ENCODE peak calls at places on chromosome 14, in seven cellular contexts. T is mucosa of descending colon; J is left ventricle myocardium inferior; Q is pancreas; A is left lung; D is CD4-positive, alpha-beta memory T cell; G is effector memory CD4-positive, alpha-beta T cell. R is an unnamed sample.

GRCh38 chr14:29757711-29758233 is 169.9 kb downstream of the PRKD1 start:
- DNase-seq in Q (no peak), G (no peak), A (no peak), D (no peak), T (no peak), J (no peak), R (no peak)

GRCh38 chr14:29926701-29927595 is 699 bp downstream of the PRKD1 start:
- DNase-seq in T (peak; percentile 65), G (no peak), A (peak; percentile 85), D (no peak), Q (peak; percentile 72), J (peak; percentile 49), R (peak; percentile 56)

GRCh38 chr14:74302160-74302628 is 540 bp downstream of the ABCD4 start:
- DNase-seq in J (no peak), G (no peak), D (peak; percentile 62), Q (no peak), T (no peak), A (no peak), R (no peak)

GRCh38 chr14:79074501-79074900 is 904.3 kb downstream of the NRXN3 start:
- DNase-seq in T (no peak), J (no peak), Q (no peak), D (no peak), A (no peak), G (no peak), R (no peak)

GRCh38 chr14:75399819-75400678 is 27.8 kb upstream of the JDP2 start:
- DNase-seq in T (peak; percentile 94), J (peak; percentile 90), Q (peak; percentile 99), D (no peak), G (no peak), A (peak; percentile 91), R (peak; percentile 73)

GRCh38 chr14:92539419-92539818 is 25.8 kb downstream of the RIN3 start:
- DNase-seq in Q (no peak), A (no peak), D (no peak), T (peak; percentile 44), J (no peak), G (no peak), R (no peak)

GRCh38 chr14:55271572-55272414 is 572 bp downstream of the FBXO34 start:
- DNase-seq in A (peak; percentile 89), Q (peak; percentile 68), G (peak; percentile 39), J (peak; percentile 56), T (peak; percentile 87), D (peak; percentile 55), R (peak; percentile 64)

GRCh38 chr14:51564986-51565604 is 86.6 kb upstream of the FRMD6 start:
- DNase-seq in J (no peak), D (no peak), T (no peak), G (no peak), Q (no peak), A (no peak), R (no peak)

GRCh38 chr14:79411403-79412174 is 799.7 kb downstream of the DIO2 start:
- DNase-seq in J (no peak), T (no peak), D (no peak), A (no peak), Q (no peak), G (no peak), R (no peak)

GRCh38 chr14:21537088-21537424 is 10.9 kb upstream of the SALL2 start:
- DNase-seq in J (no peak), G (no peak), D (no peak), A (no peak), T (no peak), Q (no peak), R (no peak)

GRCh38 chr14:101001311-101002069 is 98.0 kb upstream of the RTL1 start:
- DNase-seq in Q (no peak), J (no peak), G (no peak), A (no peak), D (no peak), T (no peak), R (no peak)

GRCh38 chr14:95281560-95282176 is 38.0 kb downstream of the CLMN start:
- DNase-seq in Q (no peak), G (no peak), J (no peak), T (no peak), D (no peak), A (no peak), R (no peak)

GRCh38 chr14:49950275-49951250 is 57.7 kb downstream of the ARF6 start:
- DNase-seq in G (no peak), Q (peak; percentile 72), J (no peak), D (no peak), T (peak; percentile 83), A (no peak), R (no peak)

GRCh38 chr14:32329690-32330290 is 692 bp downstream of the AKAP6 start:
- DNase-seq in Q (no peak), G (no peak), T (no peak), A (no peak), J (no peak), D (no peak), R (no peak)

GRCh38 chr14:104423224-104423681 is 156.3 kb upstream of the C14orf180 start:
- DNase-seq in A (no peak), J (no peak), T (no peak), D (no peak), G (no peak), Q (no peak), R (peak; percentile 17)

GRCh38 chr14:54489731-54490447 is 1.1 kb upstream of the GMFB start:
- DNase-seq in A (no peak), D (no peak), J (no peak), Q (no peak), T (no peak), G (no peak), R (no peak)

GRCh38 chr14:32627545-32628298 is 298.6 kb downstream of the AKAP6 start:
- DNase-seq in Q (no peak), A (no peak), T (no peak), J (no peak), D (no peak), G (no peak), R (no peak)

DNA sequence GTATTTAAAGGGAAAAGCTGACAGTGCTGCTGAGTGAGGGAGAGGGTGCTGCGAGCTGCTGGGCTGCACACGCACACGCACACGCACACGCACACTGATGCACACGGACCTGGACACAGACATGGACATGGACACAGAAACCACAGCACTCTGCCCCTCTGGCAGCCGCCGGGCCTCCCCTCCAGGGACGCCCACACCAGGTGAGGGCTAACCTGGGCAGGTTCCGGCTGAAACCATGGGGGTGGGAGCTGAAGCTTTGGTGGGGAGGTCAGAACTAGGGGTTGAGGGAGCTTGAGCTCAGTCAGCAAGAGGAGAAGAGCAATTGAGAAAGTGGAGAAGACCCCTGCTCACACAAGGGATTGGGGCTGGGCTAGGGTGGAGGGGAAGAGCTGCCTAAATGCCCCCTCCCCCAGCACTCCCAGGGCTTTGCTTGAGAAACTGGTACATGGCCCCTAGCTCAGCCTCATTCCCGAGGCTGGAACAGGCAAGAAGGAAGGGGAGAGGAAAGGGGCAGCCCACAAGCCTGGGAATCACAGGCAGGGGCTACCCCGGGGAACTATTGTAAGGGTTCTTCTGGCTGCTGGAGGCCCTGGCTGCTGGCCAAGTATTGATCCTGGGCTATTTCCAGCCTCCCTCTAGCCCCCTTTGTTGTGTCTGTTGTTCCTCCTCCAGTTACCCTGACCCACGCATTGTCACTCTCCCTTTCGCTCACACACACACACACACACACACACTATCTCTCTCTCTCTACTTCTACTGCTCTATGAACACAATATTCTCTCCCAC is at the start of gene REM2:
- DNase-seq in A (no peak), J (no peak), Q (peak; percentile 36), D (no peak), T (no peak), G (no peak), R (no peak)
- H3K4me1 ChIP-seq in A (peaks cover 15% of the 10 kb centered on the region), J (peaks cover 20% of the 10 kb centered on the region), Q (peaks cover 5% of the 10 kb centered on the region), D (peaks cover 38% of the 10 kb centered on the region), T (peaks cover 20% of the 10 kb centered on the region), G (peaks cover 19% of the 10 kb centered on the region), R (peaks cover 8% of the 10 kb centered on the region)

DNA sequence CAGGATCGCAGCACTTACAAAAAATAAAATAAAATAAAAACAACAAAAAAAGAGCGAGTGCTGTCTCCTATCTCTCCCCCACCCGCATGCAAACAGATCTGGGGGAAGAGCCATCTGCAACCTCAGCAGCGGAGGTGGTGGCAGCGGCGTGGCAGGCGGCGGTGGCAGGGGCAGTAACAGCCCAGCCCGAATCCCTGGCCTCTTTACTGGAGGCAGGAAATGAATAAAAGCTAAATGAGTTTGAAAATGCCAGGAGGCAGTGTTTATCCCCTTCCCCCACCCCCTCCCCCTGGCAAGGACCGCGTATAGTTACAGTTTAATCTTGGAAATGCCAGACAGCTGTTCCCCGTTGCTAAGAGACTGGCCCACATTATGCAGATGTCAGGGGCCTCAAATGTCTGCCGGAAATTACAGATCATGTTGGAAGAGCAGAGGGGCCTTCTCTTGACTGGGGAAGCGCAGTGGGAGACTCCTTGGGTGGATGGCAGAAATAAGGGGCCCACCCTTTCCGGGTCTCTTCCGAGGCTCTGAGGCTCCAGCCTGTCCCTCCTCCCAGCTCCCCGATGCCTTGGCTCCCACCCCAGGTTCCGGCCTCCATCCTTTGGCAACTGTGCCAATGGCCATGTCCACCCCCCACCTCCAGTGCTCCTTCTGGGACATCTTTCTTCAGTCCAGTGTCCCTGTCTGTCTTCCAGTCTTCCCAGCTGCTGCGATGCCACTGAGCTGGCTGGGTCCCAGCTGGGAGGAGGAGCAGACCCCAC is 93.8 kb downstream of the LRRC74A start:
- DNase-seq in D (no peak), T (peak; percentile 62), A (peak; percentile 80), G (no peak), J (peak; percentile 48), Q (peak; percentile 62), R (peak; percentile 48)
- H3K4me1 ChIP-seq in D (peaks cover 33% of the 10 kb centered on the region), T (peaks cover 22% of the 10 kb centered on the region), A (peaks cover 64% of the 10 kb centered on the region), G (peaks cover 27% of the 10 kb centered on the region), J (peaks cover 75% of the 10 kb centered on the region), Q (peaks cover 31% of the 10 kb centered on the region), R (peaks cover 50% of the 10 kb centered on the region)

DNA sequence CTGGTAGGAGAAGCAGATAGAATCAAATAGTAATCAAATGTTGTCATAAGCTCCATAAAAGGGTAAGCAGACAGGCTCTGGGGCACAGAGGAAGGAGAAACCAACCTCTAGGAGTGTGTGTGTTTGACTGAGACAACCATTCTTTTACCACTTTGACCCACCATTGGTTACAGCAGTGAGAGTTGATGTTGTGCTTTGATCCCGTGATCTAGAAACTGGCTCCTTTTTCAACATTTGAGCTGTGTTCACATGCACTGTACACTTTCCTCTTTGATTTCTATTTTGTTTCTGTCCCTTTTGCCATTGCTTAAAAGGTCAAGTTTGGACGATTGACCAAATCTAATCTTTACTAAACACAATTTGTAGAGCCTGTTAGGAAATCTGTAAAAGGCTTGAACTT is 108.0 kb downstream of the DAAM1 start:
- DNase-seq in A (no peak), D (no peak), T (no peak), J (no peak), G (no peak), Q (no peak), R (no peak)
- H3K4me1 ChIP-seq in A (peaks cover 2% of the 10 kb centered on the region), D (peaks cover 7% of the 10 kb centered on the region), T (peaks cover 8% of the 10 kb centered on the region), J (peaks cover 96% of the 10 kb centered on the region), G (no peaks in the 10 kb centered on the region), Q (no peaks in the 10 kb centered on the region), R (peaks cover 6% of the 10 kb centered on the region)

GRCh38 chr14:46540986-46541385 is 110.6 kb downstream of the RPL10L start:
- DNase-seq in G (no peak), J (no peak), D (no peak), T (no peak), Q (no peak), A (no peak), R (no peak)
- H3K4me1 ChIP-seq in G (no peaks in the 10 kb centered on the region), J (no peaks in the 10 kb centered on the region), D (no peaks in the 10 kb centered on the region), T (no peaks in the 10 kb centered on the region), Q (no peaks in the 10 kb centered on the region), A (no peaks in the 10 kb centered on the region), R (no peaks in the 10 kb centered on the region)